ENCODE peak calls at places on chromosomes 16 and 17, in six cellular contexts. I is endothelial cell; F is stimulated activated CD4-positive, alpha-beta T cell treated with anti-CD3 and anti-CD28 coated beads, Interleukin-2, amount 100 ng/mL, for 48 hours; X is germinal center; T is amniotic stem cell; B is A549. E is an unnamed sample.

GRCh38 chr17:19336938-19337711 is 25.4 kb downstream of the B9D1 start:
- DNase-seq in I (no peak), F (no peak), X (no peak), T (no peak), B (no peak), E (no peak)

GRCh38 chr17:51702963-51703362 is 442.6 kb downstream of the UTP18 start:
- DNase-seq in I (no peak), F (no peak), X (no peak), T (no peak), B (no peak), E (no peak)

GRCh38 chr17:21304091-21304490 is 19.6 kb downstream of the MAP2K3 start:
- DNase-seq in I (no peak), F (no peak), X (no peak), T (no peak), B (no peak), E (no peak)

GRCh38 chr17:6064855-6065254 is 5.3 kb upstream of the WSCD1 start:
- DNase-seq in I (no peak), F (no peak), X (no peak), T (no peak), B (no peak), E (no peak)

GRCh38 chr16:50741225-50741807 is 570 bp upstream of the CYLD start:
- DNase-seq in I (no peak), F (no peak), X (no peak), T (no peak), B (no peak), E (no peak)

GRCh38 chr17:67585077-67585602 is 132.6 kb upstream of the NOL11 start:
- DNase-seq in I (no peak), F (no peak), X (no peak), T (no peak), B (no peak), E (no peak)

GRCh38 chr17:82802141-82802540 is 37.7 kb downstream of the ZNF750 start:
- DNase-seq in I (no peak), F (no peak), X (no peak), T (no peak), B (no peak), E (no peak)

GRCh38 chr16:678858-679807 is 1.1 kb upstream of the STUB1 start:
- DNase-seq in I (peak; percentile 57), F (peak; percentile 51), X (no peak), T (no peak), B (no peak), E (no peak)

GRCh38 chr17:44779211-44780025 is 20.6 kb downstream of the ADAM11 start:
- DNase-seq in I (peak; percentile 81), F (peak; percentile 84), X (peak; percentile 82), T (peak; percentile 66), B (peak; percentile 95), E (peak; percentile 71)

GRCh38 chr16:471353-472198 is 46.1 kb downstream of the RAB11FIP3 start:
- DNase-seq in I (no peak), F (no peak), X (no peak), T (no peak), B (no peak), E (no peak)

GRCh38 chr17:58153046-58153445 is 4.9 kb downstream of the OR4D1 start:
- DNase-seq in I (no peak), F (no peak), X (no peak), T (no peak), B (no peak), E (peak; percentile 6)

GRCh38 chr17:41523225-41523593 is 4.5 kb upstream of the KRT15 start:
- DNase-seq in I (no peak), F (no peak), X (no peak), T (no peak), B (no peak), E (no peak)